ENCODE peak calls at places on chromosomes 2 and 18, in five cellular contexts. One of them, this sample, is unnamed.

GRCh38 chr2:112474844-112475486 is 7.0 kb upstream of the TTL start:
- DNase-seq in psoas muscle: no peak
- DNase-seq in endothelial cell: no peak
- DNase-seq in MCF 10A: no peak
- DNase-seq in HCT116: no peak
- DNase-seq in this sample: no peak

GRCh38 chr2:23684540-23685176 is 242.3 kb downstream of the ATAD2B start:
- DNase-seq in endothelial cell: no peak
- DNase-seq in HCT116: no peak
- DNase-seq in MCF 10A: no peak
- DNase-seq in psoas muscle: no peak
- DNase-seq in this sample: no peak

GRCh38 chr18:34767601-34768027 is 57.5 kb downstream of the DTNA start:
- DNase-seq in HCT116: no peak
- DNase-seq in endothelial cell: no peak
- DNase-seq in psoas muscle: no peak
- DNase-seq in MCF 10A: peak
- DNase-seq in this sample: peak

GRCh38 chr2:37098416-37099118 is 14.2 kb downstream of the GPATCH11 start:
- DNase-seq in endothelial cell: no peak
- DNase-seq in psoas muscle: no peak
- DNase-seq in HCT116: no peak
- DNase-seq in MCF 10A: no peak
- DNase-seq in this sample: no peak

GRCh38 chr18:6661692-6662415 is 67.7 kb upstream of the ARHGAP28 start:
- DNase-seq in MCF 10A: no peak
- DNase-seq in HCT116: no peak
- DNase-seq in psoas muscle: no peak
- DNase-seq in endothelial cell: no peak
- DNase-seq in this sample: no peak

GRCh38 chr2:189421644-189422043 is 19.6 kb upstream of the WDR75 start:
- DNase-seq in MCF 10A: peak
- DNase-seq in psoas muscle: no peak
- DNase-seq in endothelial cell: no peak
- DNase-seq in HCT116: no peak
- DNase-seq in this sample: peak

GRCh38 chr2:240244543-240244942 is 104.1 kb upstream of the OTOS start:
- DNase-seq in HCT116: no peak
- DNase-seq in endothelial cell: no peak
- DNase-seq in psoas muscle: peak
- DNase-seq in MCF 10A: no peak
- DNase-seq in this sample: no peak

GRCh38 chr2:165348441-165348840 is 109.2 kb downstream of the SCN2A start:
- DNase-seq in MCF 10A: no peak
- DNase-seq in HCT116: no peak
- DNase-seq in endothelial cell: no peak
- DNase-seq in psoas muscle: no peak
- DNase-seq in this sample: no peak

GRCh38 chr2:219253753-219254589 is at the start of gene TUBA4A:
- DNase-seq in endothelial cell: peak
- DNase-seq in MCF 10A: peak
- DNase-seq in HCT116: peak
- DNase-seq in psoas muscle: peak
- DNase-seq in this sample: peak

GRCh38 chr2:118470297-118470696 is 377.2 kb downstream of the EN1 start:
- DNase-seq in MCF 10A: peak
- DNase-seq in endothelial cell: no peak
- DNase-seq in HCT116: no peak
- DNase-seq in psoas muscle: no peak
- DNase-seq in this sample: no peak

GRCh38 chr2:233535276-233535675 is 31.3 kb downstream of the USP40 start:
- DNase-seq in HCT116: no peak
- DNase-seq in psoas muscle: no peak
- DNase-seq in endothelial cell: no peak
- DNase-seq in MCF 10A: no peak
- DNase-seq in this sample: no peak

GRCh38 chr2:135997380-135997779 is 12.0 kb upstream of the DARS1 start:
- DNase-seq in psoas muscle: no peak
- DNase-seq in endothelial cell: peak
- DNase-seq in HCT116: no peak
- DNase-seq in MCF 10A: no peak
- DNase-seq in this sample: no peak
- TF ChIP-seq CTCF in psoas muscle: no peak
- TF ChIP-seq CTCF in endothelial cell: no peak
- TF ChIP-seq CTCF in HCT116: no peak
- TF ChIP-seq CTCF in MCF 10A: no peak
- TF ChIP-seq CTCF in this sample: no peak

GRCh38 chr18:54130177-54130576 is 94.3 kb downstream of the MBD2 start:
- DNase-seq in psoas muscle: no peak
- DNase-seq in endothelial cell: no peak
- DNase-seq in HCT116: no peak
- DNase-seq in MCF 10A: no peak
- DNase-seq in this sample: no peak

GRCh38 chr18:54129448-54130134 is 94.9 kb downstream of the MBD2 start:
- DNase-seq in HCT116: no peak
- DNase-seq in psoas muscle: no peak
- DNase-seq in MCF 10A: no peak
- DNase-seq in endothelial cell: no peak
- DNase-seq in this sample: no peak

GRCh38 chr18:54125429-54125828 is 99.0 kb downstream of the MBD2 start:
- DNase-seq in psoas muscle: no peak
- DNase-seq in endothelial cell: no peak
- DNase-seq in MCF 10A: no peak
- DNase-seq in HCT116: no peak
- DNase-seq in this sample: no peak

GRCh38 chr18:54130631-54131030 is 93.8 kb downstream of the MBD2 start:
- DNase-seq in MCF 10A: no peak
- DNase-seq in HCT116: no peak
- DNase-seq in endothelial cell: no peak
- DNase-seq in psoas muscle: no peak
- DNase-seq in this sample: no peak

DNA sequence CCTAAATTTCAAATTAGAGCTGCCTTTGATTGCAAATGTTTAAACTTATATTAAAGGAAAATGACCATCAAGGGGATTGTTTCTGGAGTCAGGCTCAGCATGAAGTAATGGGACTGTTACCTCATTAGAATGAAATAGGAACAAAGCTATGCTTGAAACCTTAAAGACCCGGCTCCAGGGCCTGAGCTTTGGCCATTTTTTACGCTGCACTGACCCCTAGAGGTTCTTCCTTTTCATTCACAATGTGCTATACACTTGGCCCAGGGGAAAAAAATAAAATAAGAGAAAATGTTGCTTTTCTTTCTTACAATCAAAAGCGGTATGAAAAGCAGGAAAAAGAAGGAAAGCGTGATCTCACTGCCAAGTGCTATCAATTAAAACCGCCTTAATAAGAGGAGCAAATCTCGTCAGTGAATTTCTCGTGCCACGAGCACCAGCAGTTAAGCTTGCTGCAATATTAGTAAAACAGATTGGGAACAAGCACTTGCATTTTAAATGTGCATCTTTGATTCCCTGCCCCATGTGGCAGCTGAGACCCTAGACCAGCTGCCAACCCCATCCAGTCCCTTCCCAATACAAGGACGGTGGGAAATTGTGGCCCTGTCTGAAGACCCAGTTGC is 96.6 kb downstream of the MBD2 start:
- DNase-seq in HCT116: peak
- DNase-seq in psoas muscle: no peak
- DNase-seq in endothelial cell: peak
- DNase-seq in MCF 10A: peak
- DNase-seq in this sample: peak
- TF ChIP-seq CTCF in HCT116: peak
- TF ChIP-seq CTCF in psoas muscle: peak
- TF ChIP-seq CTCF in endothelial cell: peak
- TF ChIP-seq CTCF in MCF 10A: peak
- TF ChIP-seq CTCF in this sample: peak

GRCh38 chr2:209334188-209335017 is 89.4 kb upstream of the MAP2 start:
- DNase-seq in MCF 10A: peak
- DNase-seq in psoas muscle: peak
- DNase-seq in endothelial cell: peak
- DNase-seq in HCT116: peak
- DNase-seq in this sample: peak
- TF ChIP-seq CTCF in MCF 10A: peak
- TF ChIP-seq CTCF in psoas muscle: peak
- TF ChIP-seq CTCF in endothelial cell: peak
- TF ChIP-seq CTCF in HCT116: peak
- TF ChIP-seq CTCF in this sample: peak

DNA sequence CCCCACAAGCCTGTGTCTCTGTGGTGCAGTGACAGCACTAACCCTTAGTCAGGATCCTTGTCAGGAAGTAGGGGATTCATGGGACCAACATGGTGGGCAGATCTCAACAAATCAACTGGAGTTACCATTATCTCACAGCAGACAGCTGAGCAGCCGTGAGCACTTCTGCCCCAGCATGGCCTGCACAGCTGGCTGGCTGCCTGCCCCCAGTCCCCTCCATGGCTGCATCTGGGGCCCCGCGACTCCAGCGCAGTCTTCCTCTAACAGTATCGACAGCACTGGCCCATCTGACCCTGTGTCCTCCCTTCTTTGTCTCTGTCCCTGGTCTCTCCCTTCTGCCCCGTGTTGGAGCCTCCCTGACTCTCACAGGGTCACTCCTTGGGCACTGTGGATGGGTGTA is 4.7 kb upstream of the ADCY3 start:
- DNase-seq in HCT116: no peak
- DNase-seq in endothelial cell: no peak
- DNase-seq in psoas muscle: no peak
- DNase-seq in MCF 10A: no peak
- DNase-seq in this sample: no peak
- TF ChIP-seq CTCF in HCT116: no peak
- TF ChIP-seq CTCF in endothelial cell: no peak
- TF ChIP-seq CTCF in psoas muscle: no peak
- TF ChIP-seq CTCF in MCF 10A: no peak
- TF ChIP-seq CTCF in this sample: no peak

GRCh38 chr2:206443735-206444527 is 599 bp downstream of the ADAM23 start:
- DNase-seq in endothelial cell: peak
- DNase-seq in HCT116: no peak
- DNase-seq in psoas muscle: peak
- DNase-seq in MCF 10A: no peak
- DNase-seq in this sample: peak
- TF ChIP-seq CTCF in endothelial cell: no peak
- TF ChIP-seq CTCF in HCT116: no peak
- TF ChIP-seq CTCF in psoas muscle: peak
- TF ChIP-seq CTCF in MCF 10A: no peak
- TF ChIP-seq CTCF in this sample: no peak

DNA sequence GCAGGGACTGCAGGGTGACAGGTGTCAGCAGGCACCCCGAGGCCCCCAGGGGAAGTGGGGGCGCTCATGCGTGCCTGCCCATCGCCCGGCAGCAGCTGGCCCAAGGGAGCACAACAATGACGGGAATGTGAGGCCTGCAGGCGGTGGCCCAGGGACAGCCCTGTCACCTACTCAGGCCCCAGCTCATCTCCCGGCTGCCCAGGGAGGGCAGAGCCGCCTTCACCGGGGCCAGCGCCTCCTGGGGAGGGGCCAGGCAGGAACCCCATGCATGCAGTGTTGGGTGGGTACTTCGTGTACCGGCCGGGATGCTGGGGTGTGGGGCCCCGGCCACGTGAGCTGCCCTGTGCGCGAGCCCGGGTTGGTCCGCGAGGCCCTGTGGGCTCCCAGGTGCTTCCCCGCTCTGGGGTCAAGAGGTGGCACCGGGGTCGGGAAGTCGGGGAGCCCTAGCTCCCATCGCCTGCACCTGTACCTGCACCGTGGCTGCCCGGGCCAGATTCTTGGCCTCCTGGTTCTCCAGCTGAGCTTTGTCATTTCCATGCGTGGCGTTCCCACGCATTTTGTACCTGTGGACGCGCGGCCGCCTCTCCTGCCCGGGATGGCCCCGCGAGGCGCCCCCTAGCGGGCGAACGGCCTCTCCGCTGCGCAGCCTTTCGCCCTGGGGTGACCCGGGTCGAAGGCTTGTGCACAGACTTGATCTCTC is 823 bp downstream of the KLHL30 start:
- DNase-seq in MCF 10A: no peak
- DNase-seq in psoas muscle: peak
- DNase-seq in endothelial cell: peak
- DNase-seq in HCT116: no peak
- DNase-seq in this sample: no peak
- TF ChIP-seq CTCF in MCF 10A: peak
- TF ChIP-seq CTCF in psoas muscle: peak
- TF ChIP-seq CTCF in endothelial cell: peak
- TF ChIP-seq CTCF in HCT116: peak
- TF ChIP-seq CTCF in this sample: peak